ENCODE peak calls at places on chromosome 5, in five cellular contexts. One of them, this sample, is unnamed.

GRCh38 chr5:43073597-43074546 is 33.8 kb upstream of the ANXA2R start:
- DNase-seq in effector CD4-positive, alpha-beta T cell: peak
- DNase-seq in ovary: no peak
- DNase-seq in foreskin fibroblast: peak
- DNase-seq in A172: peak
- DNase-seq in this sample: no peak

GRCh38 chr5:1804001-1804690 is 2.9 kb downstream of the NDUFS6 start:
- DNase-seq in ovary: no peak
- DNase-seq in effector CD4-positive, alpha-beta T cell: no peak
- DNase-seq in foreskin fibroblast: no peak
- DNase-seq in A172: no peak
- DNase-seq in this sample: no peak

GRCh38 chr5:67199859-67200258 is 3.3 kb upstream of the CD180 start:
- DNase-seq in ovary: no peak
- DNase-seq in A172: no peak
- DNase-seq in effector CD4-positive, alpha-beta T cell: no peak
- DNase-seq in foreskin fibroblast: no peak
- DNase-seq in this sample: no peak

GRCh38 chr5:135092476-135092875 is 58.4 kb upstream of the PITX1 start:
- DNase-seq in ovary: no peak
- DNase-seq in effector CD4-positive, alpha-beta T cell: no peak
- DNase-seq in foreskin fibroblast: no peak
- DNase-seq in A172: no peak
- DNase-seq in this sample: no peak

GRCh38 chr5:98301567-98301966 is 471.9 kb upstream of the RGMB start:
- DNase-seq in ovary: no peak
- DNase-seq in foreskin fibroblast: no peak
- DNase-seq in A172: peak
- DNase-seq in effector CD4-positive, alpha-beta T cell: no peak
- DNase-seq in this sample: no peak

GRCh38 chr5:143217065-143217803 is 186.3 kb downstream of the NR3C1 start:
- DNase-seq in foreskin fibroblast: no peak
- DNase-seq in A172: peak
- DNase-seq in ovary: no peak
- DNase-seq in effector CD4-positive, alpha-beta T cell: no peak
- DNase-seq in this sample: no peak

GRCh38 chr5:170252710-170253350 is 20.0 kb downstream of the C5orf58 start:
- DNase-seq in effector CD4-positive, alpha-beta T cell: no peak
- DNase-seq in foreskin fibroblast: peak
- DNase-seq in ovary: no peak
- DNase-seq in A172: no peak
- DNase-seq in this sample: no peak

GRCh38 chr5:1516615-1517601 is 6.9 kb downstream of the LPCAT1 start:
- DNase-seq in ovary: peak
- DNase-seq in A172: peak
- DNase-seq in foreskin fibroblast: peak
- DNase-seq in effector CD4-positive, alpha-beta T cell: no peak
- DNase-seq in this sample: no peak

GRCh38 chr5:180648658-180649296 is 623 bp downstream of the FLT4 start:
- DNase-seq in ovary: no peak
- DNase-seq in effector CD4-positive, alpha-beta T cell: no peak
- DNase-seq in foreskin fibroblast: no peak
- DNase-seq in A172: no peak
- DNase-seq in this sample: no peak

GRCh38 chr5:56386046-56386445 is 152.9 kb upstream of the ANKRD55 start:
- DNase-seq in effector CD4-positive, alpha-beta T cell: no peak
- DNase-seq in ovary: no peak
- DNase-seq in A172: no peak
- DNase-seq in foreskin fibroblast: no peak
- DNase-seq in this sample: no peak

GRCh38 chr5:82092-82491 is 9.9 kb upstream of the PLEKHG4B start:
- DNase-seq in A172: peak
- DNase-seq in foreskin fibroblast: no peak
- DNase-seq in effector CD4-positive, alpha-beta T cell: no peak
- DNase-seq in ovary: no peak
- DNase-seq in this sample: no peak

GRCh38 chr5:108375768-108376167 is 6.1 kb downstream of the FBXL17 start:
- DNase-seq in foreskin fibroblast: no peak
- DNase-seq in effector CD4-positive, alpha-beta T cell: no peak
- DNase-seq in ovary: no peak
- DNase-seq in A172: no peak
- DNase-seq in this sample: no peak

GRCh38 chr5:145825751-145826180 is 9.4 kb downstream of the PRELID2 start:
- DNase-seq in foreskin fibroblast: peak
- DNase-seq in A172: peak
- DNase-seq in ovary: no peak
- DNase-seq in effector CD4-positive, alpha-beta T cell: no peak
- DNase-seq in this sample: peak

GRCh38 chr5:9197881-9198260 is 348.0 kb downstream of the SEMA5A start:
- DNase-seq in effector CD4-positive, alpha-beta T cell: no peak
- DNase-seq in ovary: no peak
- DNase-seq in A172: no peak
- DNase-seq in foreskin fibroblast: peak
- DNase-seq in this sample: no peak

GRCh38 chr5:99320461-99320860 is 391.7 kb upstream of the CHD1 start:
- DNase-seq in A172: no peak
- DNase-seq in foreskin fibroblast: no peak
- DNase-seq in effector CD4-positive, alpha-beta T cell: no peak
- DNase-seq in ovary: no peak
- DNase-seq in this sample: no peak

GRCh38 chr5:98768160-98769005 is 5.1 kb upstream of the RGMB start:
- DNase-seq in A172: peak
- DNase-seq in foreskin fibroblast: peak
- DNase-seq in ovary: peak
- DNase-seq in effector CD4-positive, alpha-beta T cell: no peak
- DNase-seq in this sample: peak

GRCh38 chr5:88677943-88678779 is 204.8 kb downstream of the MEF2C start:
- DNase-seq in effector CD4-positive, alpha-beta T cell: no peak
- DNase-seq in ovary: no peak
- DNase-seq in A172: no peak
- DNase-seq in foreskin fibroblast: no peak
- DNase-seq in this sample: no peak

GRCh38 chr5:140251527-140251973 is 51.4 kb downstream of the PFDN1 start:
- DNase-seq in effector CD4-positive, alpha-beta T cell: peak
- DNase-seq in A172: peak
- DNase-seq in foreskin fibroblast: peak
- DNase-seq in ovary: no peak
- DNase-seq in this sample: no peak

GRCh38 chr5:93675458-93676450 is 65.6 kb downstream of the POU5F2 start:
- DNase-seq in effector CD4-positive, alpha-beta T cell: no peak
- DNase-seq in ovary: no peak
- DNase-seq in foreskin fibroblast: no peak
- DNase-seq in A172: no peak
- DNase-seq in this sample: no peak

GRCh38 chr5:122152266-122152900 is 23.0 kb downstream of the ZNF474 start:
- DNase-seq in ovary: no peak
- DNase-seq in A172: peak
- DNase-seq in effector CD4-positive, alpha-beta T cell: no peak
- DNase-seq in foreskin fibroblast: no peak
- DNase-seq in this sample: no peak

GRCh38 chr5:178622679-178623247 is 4.1 kb downstream of the CLK4 start:
- DNase-seq in A172: no peak
- DNase-seq in effector CD4-positive, alpha-beta T cell: no peak
- DNase-seq in ovary: no peak
- DNase-seq in foreskin fibroblast: no peak
- DNase-seq in this sample: no peak

GRCh38 chr5:66912787-66913186 is 283.8 kb downstream of the CD180 start:
- DNase-seq in foreskin fibroblast: no peak
- DNase-seq in A172: no peak
- DNase-seq in effector CD4-positive, alpha-beta T cell: no peak
- DNase-seq in ovary: no peak
- DNase-seq in this sample: no peak

GRCh38 chr5:10018670-10019069 is 231.0 kb downstream of the ATPSCKMT start:
- DNase-seq in A172: peak
- DNase-seq in effector CD4-positive, alpha-beta T cell: no peak
- DNase-seq in foreskin fibroblast: peak
- DNase-seq in ovary: no peak
- DNase-seq in this sample: no peak

GRCh38 chr5:157456301-157456700 is 3.7 kb upstream of the NIPAL4 start:
- DNase-seq in foreskin fibroblast: no peak
- DNase-seq in A172: no peak
- DNase-seq in effector CD4-positive, alpha-beta T cell: no peak
- DNase-seq in ovary: no peak
- DNase-seq in this sample: peak

GRCh38 chr5:88144219-88145040 is 124.2 kb downstream of the TMEM161B start:
- DNase-seq in ovary: no peak
- DNase-seq in effector CD4-positive, alpha-beta T cell: no peak
- DNase-seq in foreskin fibroblast: peak
- DNase-seq in A172: no peak
- DNase-seq in this sample: peak

GRCh38 chr5:143554918-143555477 is 151.5 kb upstream of the NR3C1 start:
- DNase-seq in effector CD4-positive, alpha-beta T cell: no peak
- DNase-seq in foreskin fibroblast: peak
- DNase-seq in ovary: no peak
- DNase-seq in A172: no peak
- DNase-seq in this sample: no peak

GRCh38 chr5:156623381-156624040 is 226.6 kb upstream of the PPP1R2B start:
- DNase-seq in ovary: no peak
- DNase-seq in effector CD4-positive, alpha-beta T cell: no peak
- DNase-seq in A172: no peak
- DNase-seq in foreskin fibroblast: no peak
- DNase-seq in this sample: no peak

GRCh38 chr5:132815454-132815853 is 2.4 kb downstream of the SOWAHA start:
- DNase-seq in ovary: no peak
- DNase-seq in foreskin fibroblast: peak
- DNase-seq in A172: no peak
- DNase-seq in effector CD4-positive, alpha-beta T cell: no peak
- DNase-seq in this sample: no peak

GRCh38 chr5:141787376-141787775 is 90.8 kb downstream of the PCDH1 start:
- DNase-seq in A172: no peak
- DNase-seq in foreskin fibroblast: peak
- DNase-seq in ovary: no peak
- DNase-seq in effector CD4-positive, alpha-beta T cell: no peak
- DNase-seq in this sample: no peak

GRCh38 chr5:8192840-8193239 is 323.9 kb downstream of the MTRR start:
- DNase-seq in A172: no peak
- DNase-seq in ovary: no peak
- DNase-seq in foreskin fibroblast: no peak
- DNase-seq in effector CD4-positive, alpha-beta T cell: no peak
- DNase-seq in this sample: no peak

GRCh38 chr5:127013407-127013806 is 17.0 kb downstream of the MARCHF3 start:
- DNase-seq in effector CD4-positive, alpha-beta T cell: no peak
- DNase-seq in A172: no peak
- DNase-seq in ovary: no peak
- DNase-seq in foreskin fibroblast: peak
- DNase-seq in this sample: no peak

GRCh38 chr5:151694035-151694485 is 7.3 kb upstream of the SPARC start:
- DNase-seq in ovary: no peak
- DNase-seq in effector CD4-positive, alpha-beta T cell: no peak
- DNase-seq in A172: peak
- DNase-seq in foreskin fibroblast: peak
- DNase-seq in this sample: peak

GRCh38 chr5:64144429-64145215 is 21.0 kb upstream of the RNF180 start:
- DNase-seq in ovary: no peak
- DNase-seq in A172: no peak
- DNase-seq in foreskin fibroblast: peak
- DNase-seq in effector CD4-positive, alpha-beta T cell: no peak
- DNase-seq in this sample: no peak

GRCh38 chr5:9774472-9775079 is 144.4 kb upstream of the TAS2R1 start:
- DNase-seq in A172: peak
- DNase-seq in effector CD4-positive, alpha-beta T cell: no peak
- DNase-seq in foreskin fibroblast: peak
- DNase-seq in ovary: no peak
- DNase-seq in this sample: peak

GRCh38 chr5:522899-523657 is 1.2 kb downstream of the SLC9A3 start:
- DNase-seq in foreskin fibroblast: no peak
- DNase-seq in A172: no peak
- DNase-seq in effector CD4-positive, alpha-beta T cell: no peak
- DNase-seq in ovary: no peak
- DNase-seq in this sample: no peak

GRCh38 chr5:113487779-113488644 is at the start of gene MCC:
- DNase-seq in effector CD4-positive, alpha-beta T cell: no peak
- DNase-seq in ovary: peak
- DNase-seq in A172: peak
- DNase-seq in foreskin fibroblast: peak
- DNase-seq in this sample: no peak

GRCh38 chr5:76690704-76691469 is 25.0 kb upstream of the F2R start:
- DNase-seq in ovary: no peak
- DNase-seq in foreskin fibroblast: peak
- DNase-seq in A172: peak
- DNase-seq in effector CD4-positive, alpha-beta T cell: no peak
- DNase-seq in this sample: no peak

GRCh38 chr5:13783731-13784130 is 160.8 kb downstream of the DNAH5 start:
- DNase-seq in foreskin fibroblast: no peak
- DNase-seq in ovary: no peak
- DNase-seq in effector CD4-positive, alpha-beta T cell: no peak
- DNase-seq in A172: no peak
- DNase-seq in this sample: no peak

GRCh38 chr5:81971086-81971693 is 633 bp upstream of the ATG10 start:
- DNase-seq in effector CD4-positive, alpha-beta T cell: no peak
- DNase-seq in A172: peak
- DNase-seq in ovary: no peak
- DNase-seq in foreskin fibroblast: peak
- DNase-seq in this sample: peak

This sample was measured in hippocampal formation.